ENCODE peak calls at places on chromosome 7, in four cellular contexts. E is cardiac fibroblast, H is fibroblast of pulmonary artery, Y is stomach. N is an unnamed sample.

GRCh38 chr7:33973235-33974015 is 68.1 kb downstream of the BMPER start:
- DNase-seq in E (no peak), H (no peak), Y (no peak), N (no peak)

GRCh38 chr7:17275749-17276671 is 22.4 kb upstream of the AHR start:
- DNase-seq in E (peak), H (peak), Y (no peak), N (peak)

GRCh38 chr7:126727930-126728331 is 524.8 kb downstream of the GRM8 start:
- DNase-seq in E (peak), H (peak), Y (no peak), N (peak)

GRCh38 chr7:43639858-43640491 is 57.1 kb downstream of the STK17A start:
- DNase-seq in E (peak), H (peak), Y (peak), N (peak)

GRCh38 chr7:144869072-144869471 is 33.2 kb upstream of the TPK1 start:
- DNase-seq in E (no peak), H (no peak), Y (no peak), N (no peak)

GRCh38 chr7:131242123-131242650 is 85.5 kb upstream of the MKLN1 start:
- DNase-seq in E (no peak), H (no peak), Y (no peak), N (no peak)

GRCh38 chr7:51123322-51124021 is 193.1 kb downstream of the COBL start:
- DNase-seq in E (peak), H (peak), Y (no peak), N (peak)

GRCh38 chr7:148142660-148143248 is 447.8 kb upstream of the C7orf33 start:
- DNase-seq in E (peak), H (peak), Y (no peak), N (peak)

GRCh38 chr7:5041047-5041446 is 4.6 kb upstream of the RBAK start:
- DNase-seq in E (no peak), H (no peak), Y (no peak), N (no peak)

GRCh38 chr7:108282427-108282996 is 152.4 kb upstream of the LAMB4 start:
- DNase-seq in E (peak), H (no peak), Y (no peak), N (no peak)

GRCh38 chr7:84613411-84613810 is 418.8 kb upstream of the SEMA3A start:
- DNase-seq in E (no peak), H (no peak), Y (no peak), N (no peak)

GRCh38 chr7:84617265-84618030 is 422.9 kb upstream of the SEMA3A start:
- DNase-seq in E (no peak), H (no peak), Y (no peak), N (no peak)

GRCh38 chr7:84612976-84613375 is 418.4 kb upstream of the SEMA3A start:
- DNase-seq in E (no peak), H (no peak), Y (no peak), N (no peak)

GRCh38 chr7:84611391-84611790 is 416.8 kb upstream of the SEMA3A start:
- DNase-seq in E (no peak), H (no peak), Y (no peak), N (no peak)

DNA sequence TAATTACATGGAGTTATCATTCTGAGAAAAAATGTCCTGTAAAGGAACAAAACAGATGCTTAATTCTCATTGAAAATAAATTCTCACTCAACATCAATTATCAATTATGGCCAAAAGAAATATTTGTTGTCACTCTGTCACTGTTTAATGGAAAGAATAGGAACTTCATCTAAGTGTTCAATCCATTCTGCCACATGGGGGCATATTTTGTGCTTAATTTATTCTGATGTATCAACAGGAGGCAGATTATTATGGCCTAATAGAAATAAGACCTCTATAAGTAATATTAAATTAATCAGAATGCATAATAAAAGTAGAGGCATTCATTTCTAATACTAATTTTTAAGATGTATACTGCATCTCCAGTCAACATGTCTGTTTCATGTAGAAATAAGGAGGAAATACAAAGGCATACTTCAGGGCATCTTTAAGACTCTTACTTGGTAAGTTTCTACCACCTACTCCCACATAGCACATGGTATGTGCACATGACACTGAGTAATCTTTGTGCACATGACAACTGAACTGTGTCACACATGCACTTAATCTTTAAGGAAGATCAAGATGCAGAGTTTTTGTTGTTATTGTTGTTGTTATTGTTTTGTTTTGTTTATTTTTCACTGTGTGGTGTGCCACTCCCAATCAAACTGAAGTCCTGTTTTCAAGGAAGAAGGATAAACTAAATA is 420.4 kb upstream of the SEMA3A start:
- DNase-seq in E (peak), H (peak), Y (no peak), N (peak)
- TF ChIP-seq CTCF in E (peak), H (peak), Y (no peak), N (peak)

DNA sequence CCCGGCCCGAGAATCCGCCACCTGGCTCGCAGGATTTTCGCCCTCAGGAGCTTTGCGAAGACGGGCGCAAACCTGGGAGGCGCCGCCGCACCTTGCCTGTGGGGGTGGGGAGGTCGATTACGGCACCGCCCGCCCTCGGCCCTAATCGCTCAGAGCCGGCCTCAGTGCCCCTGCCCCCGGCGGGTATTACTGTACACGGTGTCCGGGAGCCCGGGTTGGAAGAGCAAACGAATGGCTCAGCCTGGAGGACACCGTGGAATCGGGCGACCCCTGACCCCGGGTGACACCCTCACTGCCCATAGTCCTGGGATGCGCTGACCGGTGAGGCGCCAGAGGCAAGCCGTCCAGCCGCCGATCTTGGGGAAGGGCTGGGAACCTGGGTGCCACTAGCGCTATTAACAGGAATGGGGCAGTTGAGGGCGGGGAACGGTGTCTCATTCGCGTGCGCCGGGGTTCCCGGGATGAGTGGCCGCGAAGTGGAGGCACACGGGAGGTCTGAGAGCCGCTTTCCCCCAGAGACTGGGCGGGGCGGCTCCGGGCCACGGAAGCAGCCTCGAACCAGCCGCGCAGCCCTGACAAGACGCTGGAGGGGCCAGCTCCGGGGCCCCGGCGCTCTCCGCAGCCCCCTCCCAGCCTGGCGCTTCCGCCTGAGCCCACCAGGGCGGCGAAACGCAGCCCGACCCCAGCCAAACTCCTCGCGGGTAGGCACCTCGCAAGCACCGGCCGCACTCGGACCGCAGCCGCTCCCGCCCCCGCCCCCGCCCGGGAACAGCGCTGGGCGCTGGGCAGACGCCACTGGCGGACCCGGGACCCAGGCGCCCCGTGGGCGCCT is 167.5 kb downstream of the NRF1 start:
- DNase-seq in E (no peak), H (no peak), Y (no peak), N (no peak)
- H3K4me3 ChIP-seq in E (no peak), H (no peak), Y (peak), N (no peak)

GRCh38 chr7:52168085-52168484 is 851.5 kb upstream of the COBL start:
- DNase-seq in E (no peak), H (no peak), Y (no peak), N (no peak)
- TF ChIP-seq CTCF in E (no peak), H (no peak), Y (peak), N (no peak)

GRCh38 chr7:8263048-8263447 is 1.1 kb upstream of the ICA1 start:
- DNase-seq in E (no peak), H (no peak), Y (no peak), N (no peak)
- H3K4me3 ChIP-seq in E (no peak), H (no peak), Y (no peak), N (no peak)

GRCh38 chr7:88402529-88402928 is 95.8 kb upstream of the STEAP4 start:
- DNase-seq in E (no peak), H (no peak), Y (no peak), N (no peak)

GRCh38 chr7:88396295-88396947 is 89.7 kb upstream of the STEAP4 start:
- DNase-seq in E (peak), H (peak), Y (no peak), N (no peak)

GRCh38 chr7:88399036-88399435 is 92.3 kb upstream of the STEAP4 start:
- DNase-seq in E (no peak), H (no peak), Y (no peak), N (no peak)

GRCh38 chr7:88396948-88397322 is 90.2 kb upstream of the STEAP4 start:
- DNase-seq in E (no peak), H (no peak), Y (no peak), N (no peak)

GRCh38 chr7:88401009-88401623 is 94.4 kb upstream of the STEAP4 start:
- DNase-seq in E (peak), H (peak), Y (no peak), N (no peak)
- TF ChIP-seq CTCF in E (peak), H (peak), Y (peak), N (peak)

GRCh38 chr7:92639956-92640355 is 49.8 kb upstream of the FAM133B start:
- DNase-seq in E (no peak), H (no peak), Y (no peak), N (no peak)

GRCh38 chr7:92644406-92645113 is 54.4 kb upstream of the FAM133B start:
- DNase-seq in E (peak), H (peak), Y (no peak), N (peak)

GRCh38 chr7:92639213-92639896 is 49.2 kb upstream of the FAM133B start:
- DNase-seq in E (no peak), H (no peak), Y (no peak), N (no peak)

GRCh38 chr7:92643821-92644220 is 53.6 kb upstream of the FAM133B start:
- DNase-seq in E (no peak), H (no peak), Y (no peak), N (peak)

DNA sequence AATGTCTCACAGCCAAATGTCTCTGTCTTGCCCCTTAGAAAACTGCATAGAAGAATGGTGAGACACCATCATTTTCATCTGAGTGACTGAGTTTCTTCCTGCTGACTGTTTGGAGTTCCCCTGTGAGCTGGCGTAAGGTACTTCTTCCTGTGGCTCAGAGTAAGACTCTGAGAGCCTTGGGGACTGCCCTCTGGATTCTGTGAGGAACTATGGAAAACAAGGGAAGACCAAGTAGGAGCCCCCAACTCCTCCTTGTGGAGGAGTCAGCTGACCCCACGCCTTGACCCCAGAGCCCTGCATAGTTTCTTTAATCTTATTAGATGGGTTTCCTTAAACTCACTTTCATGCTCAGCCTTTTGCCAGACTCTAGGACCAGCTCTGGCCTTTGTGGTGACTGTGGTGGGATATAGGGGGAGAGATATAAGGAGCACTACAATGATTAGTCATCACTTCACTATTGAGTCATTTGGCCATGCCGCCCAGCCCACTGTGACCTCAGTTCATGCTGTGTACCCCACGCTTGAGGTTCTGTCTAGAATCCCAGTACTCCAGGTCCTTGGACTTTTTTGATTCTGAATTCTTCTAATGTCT is 51.8 kb upstream of the FAM133B start:
- DNase-seq in E (peak), H (peak), Y (no peak), N (peak)
- H3K4me3 ChIP-seq in E (no peak), H (no peak), Y (no peak), N (no peak)

GRCh38 chr7:31336202-31337035 is 4.1 kb downstream of the NEUROD6 start:
- DNase-seq in E (no peak), H (no peak), Y (no peak), N (no peak)
- TF ChIP-seq CTCF in E (no peak), H (no peak), Y (no peak), N (no peak)

DNA sequence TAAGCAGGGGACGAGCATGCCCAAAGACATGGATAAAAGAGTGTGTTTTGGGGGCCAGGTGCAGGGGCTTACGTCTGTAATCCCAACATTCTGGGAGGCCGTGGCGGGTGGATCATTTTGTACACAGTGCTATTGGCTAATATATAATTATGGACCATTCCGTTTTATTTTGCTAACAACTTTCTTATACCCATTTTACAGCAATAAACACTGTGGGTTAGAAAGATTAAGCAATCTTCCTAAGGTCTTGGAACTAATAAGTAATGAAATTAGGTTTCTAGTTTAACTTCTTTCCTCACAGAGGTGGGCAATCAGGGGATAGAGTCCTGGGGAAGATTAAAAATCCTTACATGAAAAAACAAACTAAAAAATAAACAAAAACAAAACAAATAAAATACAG is 3.4 kb downstream of the GGCT start:
- DNase-seq in E (no peak), H (no peak), Y (no peak), N (no peak)
- H3K4me3 ChIP-seq in E (no peak), H (no peak), Y (no peak), N (no peak)

DNA sequence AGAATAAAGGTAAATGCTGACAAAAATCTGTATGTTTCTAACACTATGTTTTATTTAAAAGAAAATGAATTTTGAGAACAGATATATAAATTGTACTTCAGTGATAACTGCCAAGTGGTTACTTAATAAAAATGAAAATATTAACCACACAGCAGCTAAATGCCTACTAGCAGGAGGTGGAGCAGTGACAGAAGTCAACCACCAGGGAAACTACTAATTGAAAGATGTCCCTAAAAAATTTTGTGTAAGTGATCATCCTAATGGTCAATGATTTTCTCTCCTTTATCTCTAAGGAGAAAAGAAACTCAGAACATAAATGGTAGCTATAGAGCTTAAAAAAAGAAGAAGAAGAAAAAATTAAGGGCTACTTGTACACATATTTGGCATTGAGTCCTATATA is 22.9 kb downstream of the WNT16 start:
- DNase-seq in E (no peak), H (no peak), Y (no peak), N (no peak)
- TF ChIP-seq CTCF in E (peak), H (peak), Y (no peak), N (peak)